ENCODE peak calls at places on chromosomes 6 and 20, in seven cellular contexts. T is mesendoderm, U is IMR-90, H is trophoblast cell, B is H9, X is H1, V is mesenchymal stem cell. I is an unnamed sample. For H3K27me3, the result is how much of the 10 kb centered on the place peaks cover.

GRCh38 chr6:3013901-3014674 is 14.4 kb downstream of the NQO2 start:
- DNase-seq in V (no peak), U (no peak), X (no peak), T (no peak), H (no peak), B (no peak), I (no peak)

GRCh38 chr6:3259491-3259958 is 778 bp downstream of the PSMG4 start:
- DNase-seq in X (no peak), V (peak), B (peak), T (peak), H (peak), U (peak), I (no peak)

GRCh38 chr6:684831-685636 is 7.9 kb downstream of the EXOC2 start:
- DNase-seq in B (no peak), V (peak), H (no peak), U (peak), X (no peak), T (no peak), I (no peak)

GRCh38 chr20:38113401-38114325 is 51.4 kb downstream of the TGM2 start:
- DNase-seq in X (peak), B (peak), T (peak), V (no peak), U (no peak), H (no peak), I (no peak)

GRCh38 chr20:63235399-63235983 is at the start of gene BIRC7:
- DNase-seq in U (no peak), B (no peak), V (peak), X (no peak), H (no peak), T (no peak), I (no peak)

GRCh38 chr6:14280006-14280510 is 162.5 kb downstream of the CD83 start:
- DNase-seq in X (no peak), U (no peak), V (no peak), T (no peak), H (peak), B (peak), I (no peak)

GRCh38 chr20:38040276-38040675 is 6.7 kb downstream of the RPRD1B start:
- DNase-seq in U (no peak), T (no peak), X (no peak), V (no peak), B (no peak), H (no peak), I (no peak)

GRCh38 chr6:31666337-31666960 is 569 bp downstream of the CSNK2B start:
- DNase-seq in T (no peak), B (no peak), H (no peak), X (no peak), V (peak), U (peak), I (no peak)

GRCh38 chr6:90274481-90275030 is 22.1 kb downstream of the BACH2 start:
- DNase-seq in X (no peak), T (peak), H (no peak), B (no peak), U (no peak), V (no peak), I (no peak)

GRCh38 chr6:35973670-35974222 is 50.7 kb downstream of the SLC26A8 start:
- DNase-seq in U (no peak), H (peak), X (no peak), V (peak), T (no peak), B (no peak), I (no peak)

GRCh38 chr6:45433533-45434400 is 56.0 kb upstream of the SUPT3H start:
- DNase-seq in V (no peak), U (no peak), H (no peak), X (no peak), B (no peak), T (no peak), I (no peak)

GRCh38 chr20:58161192-58161591 is 67.3 kb downstream of the ANKRD60 start:
- DNase-seq in B (no peak), H (no peak), T (no peak), V (no peak), U (no peak), X (no peak), I (no peak)

DNA sequence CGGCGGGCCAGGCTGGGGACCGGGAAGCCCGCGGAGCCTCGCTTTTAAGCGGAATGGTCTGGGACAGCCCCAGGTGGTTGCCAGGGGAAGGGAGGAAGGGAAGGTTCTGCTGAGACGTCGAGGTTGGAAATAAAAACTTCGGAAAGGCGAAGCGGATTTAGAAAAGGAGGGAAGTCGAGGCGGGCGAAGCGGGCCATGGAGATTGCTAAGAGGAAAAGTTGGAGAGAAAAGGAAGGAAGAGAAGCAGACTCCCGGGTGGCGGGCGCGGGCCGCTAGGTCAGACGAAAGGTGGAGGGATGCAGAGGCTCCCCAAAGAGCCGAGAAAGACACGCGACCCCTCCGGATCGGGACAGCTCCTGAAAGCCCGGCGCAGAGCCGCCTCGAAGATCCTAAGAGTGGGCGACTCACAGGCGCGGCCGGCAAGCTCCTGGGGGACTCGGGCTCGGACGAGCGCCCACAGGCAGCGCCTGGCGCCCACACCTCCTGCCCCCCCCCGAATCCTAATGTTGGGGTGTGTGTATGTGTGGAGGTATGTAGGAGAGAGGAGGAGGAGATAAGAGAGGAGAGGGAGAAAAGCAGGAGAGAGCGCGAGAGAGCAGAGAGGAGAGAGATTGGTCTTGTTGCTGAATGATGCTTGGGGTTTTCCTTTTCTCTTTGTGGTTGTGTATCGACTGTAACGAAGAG is 1.4 kb downstream of the TFAP2B start:
- DNase-seq in H (no peak), V (no peak), X (no peak), U (no peak), T (no peak), B (peak), I (no peak)
- H3K27me3 ChIP-seq in H (under half), V (half or more), X (half or more), U (half or more), T (half or more), B (half or more), I (half or more)

DNA sequence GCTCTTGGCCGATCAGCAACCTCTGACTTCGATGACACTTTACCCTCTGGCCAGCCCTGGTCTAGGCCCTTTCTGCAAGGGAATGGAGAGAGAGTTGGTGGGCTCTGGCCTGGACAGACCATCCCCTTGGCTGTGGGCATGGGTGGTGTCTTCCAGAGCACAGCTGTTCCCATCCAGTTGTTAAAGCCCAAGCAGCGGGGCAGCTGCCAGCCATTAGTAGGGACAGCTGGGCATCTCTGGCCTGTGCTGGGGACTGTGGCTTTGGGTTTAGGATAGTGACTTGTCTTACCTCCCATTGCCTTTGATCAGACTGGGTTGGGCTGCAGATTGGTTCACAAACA is 2.8 kb downstream of the CDC25B start:
- DNase-seq in U (no peak), X (no peak), H (no peak), T (no peak), V (no peak), B (no peak), I (no peak)
- H2BK5ac ChIP-seq in U (no peak), X (peak), H (no peak), T (no peak), V (no peak), B (no peak), I (no peak)

GRCh38 chr6:30101423-30101938 is 11.4 kb downstream of the TRIM31 start:
- DNase-seq in H (no peak), X (no peak), V (peak), T (no peak), U (no peak), B (no peak), I (no peak)
- H3K27me3 ChIP-seq in H (under half), X (half or more), V (half or more), T (under half), U (half or more), B (under half), I (half or more)

DNA sequence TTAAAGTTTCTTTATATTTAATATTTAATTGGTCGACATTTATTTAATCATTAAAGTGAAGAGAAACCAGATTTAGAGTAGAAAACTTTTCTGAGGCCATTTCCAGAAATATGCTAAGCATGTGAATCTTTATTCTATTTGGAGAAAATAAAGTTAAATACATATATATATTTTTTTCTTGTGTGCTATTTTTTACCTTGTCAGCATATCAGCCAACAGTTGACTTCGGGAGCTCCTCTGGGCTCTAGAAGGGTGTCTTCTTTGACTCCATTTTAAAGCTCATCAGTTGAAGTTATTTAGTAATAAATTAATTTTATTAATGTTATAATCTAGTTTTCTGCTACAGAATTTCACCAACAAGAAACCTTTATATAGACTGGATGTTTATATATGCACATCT is 73.1 kb downstream of the SH3BGRL2 start:
- DNase-seq in H (no peak), X (no peak), U (no peak), B (no peak), T (no peak), V (no peak), I (no peak)
- H2BK5ac ChIP-seq in H (no peak), X (no peak), U (no peak), B (no peak), T (no peak), V (no peak), I (no peak)

GRCh38 chr20:36904690-36905089 is 28.8 kb downstream of the TLDC2 start:
- DNase-seq in T (no peak), U (no peak), B (no peak), V (no peak), H (no peak), X (no peak), I (no peak)
- H3K27me3 ChIP-seq in T (under half), U (under half), B (under half), V (under half), H (under half), X (under half), I (under half)

DNA sequence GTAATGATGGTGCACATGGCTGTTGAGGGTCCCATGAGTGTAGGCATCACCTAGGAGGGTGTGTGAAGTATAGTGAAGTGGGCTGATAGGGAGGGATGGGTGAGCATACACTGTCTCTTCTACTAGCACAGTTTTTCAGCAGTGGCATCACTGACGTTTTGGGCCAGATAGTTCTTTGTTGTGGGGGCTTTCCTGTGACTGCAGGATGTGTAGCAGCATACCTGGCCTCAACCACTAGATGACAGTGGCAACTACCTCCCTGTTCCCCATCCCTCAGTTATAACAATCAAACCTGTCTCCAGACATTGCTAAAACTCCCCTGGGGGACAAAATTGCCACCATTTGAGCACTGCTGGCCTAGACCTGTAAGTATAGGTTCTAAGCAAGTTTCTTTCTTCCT is 239.0 kb downstream of the FOXC1 start:
- DNase-seq in U (no peak), T (no peak), V (no peak), H (no peak), X (no peak), B (no peak), I (no peak)
- H2BK5ac ChIP-seq in U (no peak), T (no peak), V (no peak), H (no peak), X (no peak), B (no peak), I (no peak)

I was measured in neuronal stem cell.